ENCODE peak calls at places on chromosomes 4 and X, in nine cellular contexts. E is ureter, I is DMS 273 treated with DMSO at 0.1 percent for 48 hours, A is SK-N-SH, J is tibial nerve, V is midbrain, H is NCI-H1694, L is A549, P is activated T-cell treated with anti-CD3 and anti-CD28 coated beads for 24 hours. O is an unnamed sample.

GRCh38 chr4:147328189-147328588 is 152.7 kb upstream of the EDNRA start:
- DNase-seq in E (no peak), I (no peak), A (no peak), J (no peak), V (no peak), H (no peak), L (no peak), P (no peak), O (no peak)

GRCh38 chr4:170657761-170658160 is 568.0 kb upstream of the AADAT start:
- DNase-seq in E (no peak), I (no peak), A (no peak), J (no peak), V (no peak), H (no peak), L (no peak), P (no peak), O (no peak)

GRCh38 chr4:3270141-3270611 is 21.2 kb downstream of the MSANTD1 start:
- DNase-seq in E (peak; percentile 40), I (no peak), A (peak; percentile 23), J (no peak), V (peak; percentile 18), H (no peak), L (no peak), P (no peak), O (peak; percentile 85)

GRCh38 chr4:158193171-158193749 is 17.0 kb upstream of the TMEM144 start:
- DNase-seq in E (no peak), I (no peak), A (peak; percentile 30), J (no peak), V (peak; percentile 85), H (no peak), L (peak; percentile 28), P (no peak), O (no peak)

GRCh38 chrX:42678133-42678532 is 99.8 kb downstream of the PPP1R2C start:
- DNase-seq in E (no peak), I (no peak), A (no peak), J (no peak), V (no peak), H (no peak), L (peak; percentile 1), P (no peak), O (no peak)

GRCh38 chrX:119189115-119189514 is 47.0 kb upstream of the PGRMC1 start:
- DNase-seq in E (no peak), I (no peak), A (no peak), J (no peak), V (no peak), H (no peak), L (no peak), P (no peak), O (no peak)

GRCh38 chr4:101421393-101421792 is 74.1 kb upstream of the PPP3CA start:
- DNase-seq in E (no peak), I (no peak), A (no peak), J (no peak), V (no peak), H (no peak), L (no peak), P (no peak), O (no peak)

GRCh38 chrX:23578079-23578478 is 89.2 kb upstream of the PRDX4 start:
- DNase-seq in E (no peak), I (no peak), A (no peak), J (no peak), V (no peak), H (no peak), L (no peak), P (no peak), O (no peak)

GRCh38 chr4:141417387-141417786 is 196.7 kb downstream of the ZNF330 start:
- DNase-seq in E (no peak), I (no peak), A (no peak), J (no peak), V (no peak), H (no peak), L (no peak), P (no peak), O (no peak)

GRCh38 chr4:22235798-22236197 is 280.1 kb downstream of the ADGRA3 start:
- DNase-seq in E (no peak), I (peak; percentile 7), A (no peak), J (no peak), V (no peak), H (no peak), L (no peak), P (no peak), O (no peak)

GRCh38 chrX:150044556-150044955 is 106.3 kb upstream of the EOLA2 start:
- DNase-seq in E (no peak), I (no peak), A (no peak), J (no peak), V (no peak), H (no peak), L (no peak), P (no peak), O (no peak)

GRCh38 chrX:13087322-13088154 is 43.1 kb upstream of the FAM9C start:
- DNase-seq in E (no peak), I (no peak), A (no peak), J (no peak), V (peak; percentile 11), H (no peak), L (peak; percentile 39), P (no peak), O (no peak)